ENCODE peak calls at places on chromosomes 5 and 9, in six cellular contexts. One of them, this sample, is unnamed.

GRCh38 chr5:139863855-139864558 is 68.4 kb downstream of the PSD2 start:
- DNase-seq in body of pancreas: peak; percentile 65
- DNase-seq in heart left ventricle: peak; percentile 59
- DNase-seq in cardiac fibroblast: peak; percentile 59
- DNase-seq in PC-3: peak; percentile 64
- DNase-seq in testis: peak; percentile 83
- DNase-seq in this sample: peak; percentile 60

GRCh38 chr5:26329562-26330189 is 708.7 kb downstream of the CDH9 start:
- DNase-seq in body of pancreas: no peak
- DNase-seq in heart left ventricle: no peak
- DNase-seq in cardiac fibroblast: peak; percentile 6
- DNase-seq in PC-3: peak; percentile 66
- DNase-seq in testis: no peak
- DNase-seq in this sample: no peak

GRCh38 chr5:172091956-172092732 is 85.7 kb upstream of the FBXW11 start:
- DNase-seq in body of pancreas: no peak
- DNase-seq in heart left ventricle: no peak
- DNase-seq in cardiac fibroblast: no peak
- DNase-seq in PC-3: no peak
- DNase-seq in testis: no peak
- DNase-seq in this sample: no peak

GRCh38 chr5:167489202-167489601 is 802.2 kb upstream of the WWC1 start:
- DNase-seq in body of pancreas: no peak
- DNase-seq in heart left ventricle: no peak
- DNase-seq in cardiac fibroblast: peak; percentile 3
- DNase-seq in PC-3: no peak
- DNase-seq in testis: no peak
- DNase-seq in this sample: no peak

GRCh38 chr9:104858271-104858670 is 69.7 kb downstream of the ABCA1 start:
- DNase-seq in body of pancreas: no peak
- DNase-seq in heart left ventricle: no peak
- DNase-seq in cardiac fibroblast: peak; percentile 61
- DNase-seq in PC-3: no peak
- DNase-seq in testis: peak; percentile 35
- DNase-seq in this sample: no peak

GRCh38 chr9:18331808-18332209 is 142.1 kb upstream of the ADAMTSL1 start:
- DNase-seq in body of pancreas: no peak
- DNase-seq in heart left ventricle: no peak
- DNase-seq in cardiac fibroblast: no peak
- DNase-seq in PC-3: no peak
- DNase-seq in testis: no peak
- DNase-seq in this sample: no peak

GRCh38 chr9:21031091-21031817 is at the start of gene HACD4:
- DNase-seq in body of pancreas: peak; percentile 36
- DNase-seq in heart left ventricle: peak; percentile 48
- DNase-seq in cardiac fibroblast: peak; percentile 42
- DNase-seq in PC-3: no peak
- DNase-seq in testis: peak; percentile 45
- DNase-seq in this sample: peak; percentile 58

GRCh38 chr9:128706671-128707381 is 4.5 kb downstream of the PKN3 start:
- DNase-seq in body of pancreas: peak; percentile 14
- DNase-seq in heart left ventricle: no peak
- DNase-seq in cardiac fibroblast: no peak
- DNase-seq in PC-3: no peak
- DNase-seq in testis: peak; percentile 67
- DNase-seq in this sample: no peak

GRCh38 chr5:98206566-98206965 is 566.9 kb upstream of the RGMB start:
- DNase-seq in body of pancreas: no peak
- DNase-seq in heart left ventricle: no peak
- DNase-seq in cardiac fibroblast: no peak
- DNase-seq in PC-3: no peak
- DNase-seq in testis: no peak
- DNase-seq in this sample: no peak

GRCh38 chr5:58459276-58459859 is 518 bp downstream of the PLK2 start:
- DNase-seq in body of pancreas: peak; percentile 47
- DNase-seq in heart left ventricle: peak; percentile 33
- DNase-seq in cardiac fibroblast: peak; percentile 59
- DNase-seq in PC-3: no peak
- DNase-seq in testis: peak; percentile 52
- DNase-seq in this sample: peak; percentile 28

GRCh38 chr9:95852059-95853032 is 23.1 kb upstream of the ERCC6L2 start:
- DNase-seq in body of pancreas: no peak
- DNase-seq in heart left ventricle: no peak
- DNase-seq in cardiac fibroblast: peak; percentile 74
- DNase-seq in PC-3: peak; percentile 73
- DNase-seq in testis: no peak
- DNase-seq in this sample: peak; percentile 64

GRCh38 chr5:151174612-151175101 is 17.1 kb upstream of the ANXA6 start:
- DNase-seq in body of pancreas: peak; percentile 28
- DNase-seq in heart left ventricle: no peak
- DNase-seq in cardiac fibroblast: no peak
- DNase-seq in PC-3: no peak
- DNase-seq in testis: peak; percentile 43
- DNase-seq in this sample: peak; percentile 31

GRCh38 chr5:105953616-105954015 is 1717.1 kb downstream of the EFNA5 start:
- DNase-seq in body of pancreas: no peak
- DNase-seq in heart left ventricle: no peak
- DNase-seq in cardiac fibroblast: no peak
- DNase-seq in PC-3: no peak
- DNase-seq in testis: no peak
- DNase-seq in this sample: no peak

GRCh38 chr5:177212242-177212641 is 78.7 kb downstream of the NSD1 start:
- DNase-seq in body of pancreas: no peak
- DNase-seq in heart left ventricle: no peak
- DNase-seq in cardiac fibroblast: no peak
- DNase-seq in PC-3: no peak
- DNase-seq in testis: no peak
- DNase-seq in this sample: no peak

GRCh38 chr5:119343766-119344165 is 12.1 kb upstream of the TNFAIP8 start:
- DNase-seq in body of pancreas: no peak
- DNase-seq in heart left ventricle: no peak
- DNase-seq in cardiac fibroblast: peak; percentile 53
- DNase-seq in PC-3: no peak
- DNase-seq in testis: no peak
- DNase-seq in this sample: peak; percentile 42

GRCh38 chr5:65076251-65076869 is 307.6 kb downstream of the CWC27 start:
- DNase-seq in body of pancreas: peak; percentile 38
- DNase-seq in heart left ventricle: peak; percentile 56
- DNase-seq in cardiac fibroblast: peak; percentile 82
- DNase-seq in PC-3: peak; percentile 65
- DNase-seq in testis: peak; percentile 63
- DNase-seq in this sample: peak; percentile 34

GRCh38 chr5:172766287-172767104 is 4.5 kb downstream of the DUSP1 start:
- DNase-seq in body of pancreas: peak; percentile 86
- DNase-seq in heart left ventricle: peak; percentile 80
- DNase-seq in cardiac fibroblast: peak; percentile 94
- DNase-seq in PC-3: peak; percentile 30
- DNase-seq in testis: peak; percentile 84
- DNase-seq in this sample: peak; percentile 94

GRCh38 chr9:123548749-123549545 is 192.9 kb downstream of the CRB2 start:
- DNase-seq in body of pancreas: no peak
- DNase-seq in heart left ventricle: no peak
- DNase-seq in cardiac fibroblast: peak; percentile 32
- DNase-seq in PC-3: no peak
- DNase-seq in testis: no peak
- DNase-seq in this sample: peak; percentile 37

GRCh38 chr9:2904242-2904930 is 60.5 kb upstream of the PUM3 start:
- DNase-seq in body of pancreas: no peak
- DNase-seq in heart left ventricle: no peak
- DNase-seq in cardiac fibroblast: no peak
- DNase-seq in PC-3: no peak
- DNase-seq in testis: no peak
- DNase-seq in this sample: no peak

GRCh38 chr5:176153741-176154140 is 84.5 kb upstream of the SIMC1 start:
- DNase-seq in body of pancreas: no peak
- DNase-seq in heart left ventricle: no peak
- DNase-seq in cardiac fibroblast: peak; percentile 13
- DNase-seq in PC-3: no peak
- DNase-seq in testis: no peak
- DNase-seq in this sample: no peak

GRCh38 chr5:1497271-1497777 is 26.4 kb downstream of the LPCAT1 start:
- DNase-seq in body of pancreas: no peak
- DNase-seq in heart left ventricle: no peak
- DNase-seq in cardiac fibroblast: no peak
- DNase-seq in PC-3: no peak
- DNase-seq in testis: no peak
- DNase-seq in this sample: no peak

GRCh38 chr9:116736406-116736805 is 49.3 kb downstream of the TRIM32 start:
- DNase-seq in body of pancreas: no peak
- DNase-seq in heart left ventricle: no peak
- DNase-seq in cardiac fibroblast: no peak
- DNase-seq in PC-3: no peak
- DNase-seq in testis: no peak
- DNase-seq in this sample: no peak

GRCh38 chr5:135222771-135223170 is 176.3 kb downstream of the MACROH2A1 start:
- DNase-seq in body of pancreas: peak; percentile 5
- DNase-seq in heart left ventricle: no peak
- DNase-seq in cardiac fibroblast: no peak
- DNase-seq in PC-3: no peak
- DNase-seq in testis: no peak
- DNase-seq in this sample: no peak

GRCh38 chr9:137326436-137327060 is 24.5 kb upstream of the NRARP start:
- DNase-seq in body of pancreas: no peak
- DNase-seq in heart left ventricle: no peak
- DNase-seq in cardiac fibroblast: no peak
- DNase-seq in PC-3: no peak
- DNase-seq in testis: peak; percentile 14
- DNase-seq in this sample: peak; percentile 14

GRCh38 chr9:113185271-113185670 is 34.5 kb downstream of the SLC31A2 start:
- DNase-seq in body of pancreas: no peak
- DNase-seq in heart left ventricle: no peak
- DNase-seq in cardiac fibroblast: no peak
- DNase-seq in PC-3: no peak
- DNase-seq in testis: no peak
- DNase-seq in this sample: no peak

GRCh38 chr9:20476912-20477311 is 145.4 kb downstream of the MLLT3 start:
- DNase-seq in body of pancreas: no peak
- DNase-seq in heart left ventricle: no peak
- DNase-seq in cardiac fibroblast: peak; percentile 17
- DNase-seq in PC-3: no peak
- DNase-seq in testis: no peak
- DNase-seq in this sample: no peak

GRCh38 chr9:109467936-109468335 is 30.2 kb downstream of the PTPN3 start:
- DNase-seq in body of pancreas: no peak
- DNase-seq in heart left ventricle: no peak
- DNase-seq in cardiac fibroblast: peak; percentile 64
- DNase-seq in PC-3: no peak
- DNase-seq in testis: no peak
- DNase-seq in this sample: no peak

GRCh38 chr9:17005085-17005484 is 129.8 kb upstream of the CNTLN start:
- DNase-seq in body of pancreas: peak; percentile 43
- DNase-seq in heart left ventricle: peak; percentile 37
- DNase-seq in cardiac fibroblast: peak; percentile 77
- DNase-seq in PC-3: peak; percentile 34
- DNase-seq in testis: peak; percentile 61
- DNase-seq in this sample: no peak
- H3K4me3 ChIP-seq in body of pancreas: no peak overlapping the region
- H3K4me3 ChIP-seq in heart left ventricle: no peak overlapping the region
- H3K4me3 ChIP-seq in cardiac fibroblast: peak overlapping the region; percentile 4
- H3K4me3 ChIP-seq in PC-3: peak overlapping the region; percentile 5
- H3K4me3 ChIP-seq in testis: no peak overlapping the region
- H3K4me3 ChIP-seq in this sample: no peak overlapping the region

DNA sequence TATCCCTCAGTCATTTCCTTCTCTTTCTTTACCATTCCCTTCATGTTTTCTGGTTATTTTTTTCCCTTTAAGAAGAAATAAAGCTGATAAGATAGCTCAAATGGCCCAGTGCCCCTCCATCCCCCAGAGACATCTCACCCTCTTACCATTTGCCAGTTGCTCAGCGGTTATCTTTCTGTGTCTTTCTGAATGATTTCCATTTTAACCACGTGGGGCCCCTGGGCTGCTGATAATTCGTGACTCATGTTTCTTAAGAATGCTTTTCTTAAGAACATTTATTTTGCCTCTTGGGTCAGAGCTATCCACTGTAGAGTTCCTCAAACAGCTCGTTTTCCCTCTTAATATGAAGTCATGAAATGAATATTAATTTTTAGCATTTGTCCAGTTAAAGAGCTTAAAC is 147.8 kb downstream of the MAST4 start:
- DNase-seq in body of pancreas: no peak
- DNase-seq in heart left ventricle: no peak
- DNase-seq in cardiac fibroblast: peak; percentile 70
- DNase-seq in PC-3: no peak
- DNase-seq in testis: peak; percentile 28
- DNase-seq in this sample: peak; percentile 31
- H3K4me3 ChIP-seq in body of pancreas: no peak overlapping the region
- H3K4me3 ChIP-seq in heart left ventricle: no peak overlapping the region
- H3K4me3 ChIP-seq in cardiac fibroblast: no peak overlapping the region
- H3K4me3 ChIP-seq in PC-3: no peak overlapping the region
- H3K4me3 ChIP-seq in testis: no peak overlapping the region
- H3K4me3 ChIP-seq in this sample: no peak overlapping the region

GRCh38 chr5:5077236-5077635 is 62.9 kb upstream of the ADAMTS16 start:
- DNase-seq in body of pancreas: no peak
- DNase-seq in heart left ventricle: no peak
- DNase-seq in cardiac fibroblast: no peak
- DNase-seq in PC-3: no peak
- DNase-seq in testis: no peak
- DNase-seq in this sample: no peak
- H3K4me3 ChIP-seq in body of pancreas: no peak overlapping the region
- H3K4me3 ChIP-seq in heart left ventricle: no peak overlapping the region
- H3K4me3 ChIP-seq in cardiac fibroblast: no peak overlapping the region
- H3K4me3 ChIP-seq in PC-3: no peak overlapping the region
- H3K4me3 ChIP-seq in testis: no peak overlapping the region
- H3K4me3 ChIP-seq in this sample: no peak overlapping the region

GRCh38 chr9:97293827-97294226 is 13.6 kb upstream of the CCDC180 start:
- DNase-seq in body of pancreas: no peak
- DNase-seq in heart left ventricle: no peak
- DNase-seq in cardiac fibroblast: no peak
- DNase-seq in PC-3: no peak
- DNase-seq in testis: no peak
- DNase-seq in this sample: no peak

GRCh38 chr9:97292200-97292599 is 15.3 kb upstream of the CCDC180 start:
- DNase-seq in body of pancreas: no peak
- DNase-seq in heart left ventricle: no peak
- DNase-seq in cardiac fibroblast: no peak
- DNase-seq in PC-3: no peak
- DNase-seq in testis: no peak
- DNase-seq in this sample: no peak

GRCh38 chr9:97297889-97298288 is 9.6 kb upstream of the CCDC180 start:
- DNase-seq in body of pancreas: no peak
- DNase-seq in heart left ventricle: no peak
- DNase-seq in cardiac fibroblast: no peak
- DNase-seq in PC-3: no peak
- DNase-seq in testis: no peak
- DNase-seq in this sample: no peak

GRCh38 chr9:97293207-97293721 is 14.2 kb upstream of the CCDC180 start:
- DNase-seq in body of pancreas: no peak
- DNase-seq in heart left ventricle: peak; percentile 79
- DNase-seq in cardiac fibroblast: peak; percentile 57
- DNase-seq in PC-3: peak; percentile 49
- DNase-seq in testis: peak; percentile 81
- DNase-seq in this sample: no peak
- H3K4me3 ChIP-seq in body of pancreas: no peak overlapping the region
- H3K4me3 ChIP-seq in heart left ventricle: no peak overlapping the region
- H3K4me3 ChIP-seq in cardiac fibroblast: no peak overlapping the region
- H3K4me3 ChIP-seq in PC-3: no peak overlapping the region
- H3K4me3 ChIP-seq in testis: no peak overlapping the region
- H3K4me3 ChIP-seq in this sample: no peak overlapping the region